ENCODE peak calls at places on chromosomes 7 and 10, in seven cellular contexts. K is sigmoid colon; Z is CD8-positive, alpha-beta T cell; I is transverse colon; B is prostate gland; A is thoracic aorta; V is neural progenitor cell. F is an unnamed sample.

GRCh38 chr7:96407427-96407826 is 85.5 kb upstream of the SLC25A13 start:
- DNase-seq in K (no peak), Z (no peak), I (no peak), B (no peak), A (no peak), V (no peak), F (no peak)

GRCh38 chr7:121504478-121504877 is 108.4 kb upstream of the FAM3C start:
- DNase-seq in K (no peak), Z (no peak), I (no peak), B (no peak), A (no peak), V (no peak), F (no peak)

GRCh38 chr10:103709341-103709920 is 145.9 kb downstream of the SH3PXD2A start:
- DNase-seq in K (no peak), Z (no peak), I (no peak), B (no peak), A (no peak), V (no peak), F (no peak)

GRCh38 chr7:1229334-1229935 is 3.2 kb upstream of the UNCX start:
- DNase-seq in K (no peak), Z (no peak), I (no peak), B (no peak), A (no peak), V (peak; percentile 89), F (no peak)

GRCh38 chr7:106767498-106768323 is 97.4 kb upstream of the PIK3CG start:
- DNase-seq in K (no peak), Z (peak; percentile 19), I (no peak), B (no peak), A (no peak), V (no peak), F (no peak)

GRCh38 chr7:24617957-24618616 is 44.8 kb downstream of the PALS2 start:
- DNase-seq in K (no peak), Z (no peak), I (no peak), B (no peak), A (no peak), V (no peak), F (no peak)

GRCh38 chr7:4479367-4480039 is 202.6 kb upstream of the FOXK1 start:
- DNase-seq in K (no peak), Z (no peak), I (peak; percentile 12), B (no peak), A (no peak), V (peak; percentile 78), F (no peak)

GRCh38 chr10:7948601-7949000 is 105.9 kb upstream of the GATA3 start:
- DNase-seq in K (no peak), Z (no peak), I (no peak), B (no peak), A (no peak), V (no peak), F (no peak)

GRCh38 chr10:103564799-103565365 is 71.4 kb downstream of the NEURL1 start:
- DNase-seq in K (no peak), Z (no peak), I (peak; percentile 40), B (no peak), A (no peak), V (peak; percentile 77), F (no peak)

GRCh38 chr7:159102681-159103381 is 41.8 kb downstream of the VIPR2 start:
- DNase-seq in K (peak; percentile 40), Z (no peak), I (peak; percentile 3), B (no peak), A (no peak), V (no peak), F (no peak)

GRCh38 chr7:129851810-129852209 is 101.0 kb downstream of the UBE2H start:
- DNase-seq in K (no peak), Z (no peak), I (no peak), B (no peak), A (no peak), V (no peak), F (no peak)

GRCh38 chr10:81820418-81820817 is 54.6 kb upstream of the NRG3 start:
- DNase-seq in K (no peak), Z (no peak), I (no peak), B (no peak), A (no peak), V (peak; percentile 57), F (no peak)

GRCh38 chr10:132228616-132229015 is 41.9 kb downstream of the DPYSL4 start:
- DNase-seq in K (no peak), Z (no peak), I (no peak), B (no peak), A (no peak), V (no peak), F (no peak)

GRCh38 chr10:16995867-16996529 is 133.6 kb downstream of the CUBN start:
- DNase-seq in K (no peak), Z (no peak), I (no peak), B (no peak), A (no peak), V (peak; percentile 34), F (no peak)

GRCh38 chr10:125123363-125124113 is 36.8 kb downstream of the CTBP2 start:
- DNase-seq in K (peak; percentile 91), Z (no peak), I (peak; percentile 90), B (peak; percentile 85), A (peak; percentile 57), V (no peak), F (peak; percentile 88)

GRCh38 chr7:69780377-69780776 is 182.1 kb downstream of the AUTS2 start:
- DNase-seq in K (no peak), Z (no peak), I (no peak), B (no peak), A (no peak), V (peak; percentile 35), F (no peak)

GRCh38 chr10:126749030-126749655 is 78.7 kb upstream of the C10orf90 start:
- DNase-seq in K (peak; percentile 74), Z (no peak), I (peak; percentile 67), B (peak; percentile 60), A (no peak), V (peak; percentile 90), F (no peak)

GRCh38 chr7:24701899-24702235 is 55.4 kb downstream of the GSDME start:
- DNase-seq in K (no peak), Z (no peak), I (no peak), B (no peak), A (no peak), V (no peak), F (no peak)

GRCh38 chr10:43156590-43157340 is 18.5 kb downstream of the CSGALNACT2 start:
- DNase-seq in K (no peak), Z (no peak), I (no peak), B (no peak), A (no peak), V (peak; percentile 9), F (no peak)

GRCh38 chr10:43155716-43156115 is 17.5 kb downstream of the CSGALNACT2 start:
- DNase-seq in K (no peak), Z (no peak), I (no peak), B (no peak), A (no peak), V (no peak), F (no peak)

GRCh38 chr10:43155221-43155620 is 17.0 kb downstream of the CSGALNACT2 start:
- DNase-seq in K (no peak), Z (no peak), I (no peak), B (no peak), A (no peak), V (no peak), F (no peak)

DNA sequence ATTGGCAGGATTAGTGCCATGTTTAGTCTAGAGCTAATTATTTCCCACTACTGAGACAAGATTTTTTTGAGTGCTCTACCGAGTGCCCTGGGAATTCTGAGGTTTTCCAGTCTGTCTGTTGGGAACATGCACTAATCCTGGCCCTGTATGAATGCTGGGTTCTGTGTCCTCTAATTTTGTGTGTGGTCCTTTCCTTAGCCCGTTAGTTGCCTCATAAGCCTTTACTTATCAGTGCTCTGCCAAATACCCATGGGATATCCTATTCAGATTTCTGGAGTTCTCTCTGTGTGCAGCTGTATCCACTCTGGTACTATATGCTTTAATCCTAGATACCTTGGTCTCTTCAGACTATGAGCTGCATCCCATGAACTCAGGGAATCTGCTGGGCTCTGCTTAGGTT is 13.1 kb downstream of the CSGALNACT2 start:
- DNase-seq in K (no peak), Z (no peak), I (no peak), B (no peak), A (no peak), V (peak; percentile 13), F (no peak)
- H3K27ac ChIP-seq in K (no peak overlapping the region), Z (no peak overlapping the region), I (no peak overlapping the region), B (no peak overlapping the region), A (no peak overlapping the region), V (no peak overlapping the region), F (no peak overlapping the region)

DNA sequence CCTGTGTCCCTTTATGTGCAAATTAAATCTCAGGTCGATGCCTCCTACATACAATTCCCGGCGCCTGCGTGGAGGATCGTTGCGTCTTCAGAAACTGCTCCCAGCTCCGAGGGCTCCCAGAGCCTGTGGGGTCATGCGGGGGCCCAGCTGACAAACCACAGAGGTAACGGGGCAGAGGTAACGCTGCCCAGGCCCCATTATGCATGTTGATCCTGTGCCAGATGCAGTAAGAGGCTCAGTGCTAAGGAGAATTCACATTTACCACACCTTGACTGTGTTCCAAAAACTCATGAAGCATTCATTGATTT is 332.4 kb downstream of the ADARB2 start:
- DNase-seq in K (no peak), Z (no peak), I (no peak), B (no peak), A (no peak), V (no peak), F (no peak)
- H3K27ac ChIP-seq in K (no peak overlapping the region), Z (no peak overlapping the region), I (no peak overlapping the region), B (no peak overlapping the region), A (no peak overlapping the region), V (no peak overlapping the region), F (no peak overlapping the region)

GRCh38 chr10:100483876-100484666 is 21.3 kb downstream of the WNT8B start:
- DNase-seq in K (no peak), Z (no peak), I (no peak), B (no peak), A (no peak), V (no peak), F (no peak)

GRCh38 chr10:100480002-100480401 is 17.2 kb downstream of the WNT8B start:
- DNase-seq in K (no peak), Z (no peak), I (no peak), B (no peak), A (no peak), V (no peak), F (no peak)

GRCh38 chr10:100481462-100482081 is 18.8 kb downstream of the WNT8B start:
- DNase-seq in K (peak; percentile 87), Z (peak; percentile 85), I (peak; percentile 92), B (peak; percentile 86), A (peak; percentile 51), V (peak; percentile 85), F (peak; percentile 64)

GRCh38 chr10:100482834-100483185 is 20.0 kb downstream of the WNT8B start:
- DNase-seq in K (no peak), Z (no peak), I (no peak), B (no peak), A (no peak), V (no peak), F (no peak)

GRCh38 chr10:100482181-100482833 is 19.5 kb downstream of the WNT8B start:
- DNase-seq in K (peak; percentile 80), Z (peak; percentile 64), I (peak; percentile 70), B (peak; percentile 66), A (no peak), V (peak; percentile 89), F (no peak)
- H3K27ac ChIP-seq in K (no peak overlapping the region), Z (peak overlapping the region; percentile 21), I (no peak overlapping the region), B (peak overlapping the region; percentile 32), A (no peak overlapping the region), V (no peak overlapping the region), F (no peak overlapping the region)

DNA sequence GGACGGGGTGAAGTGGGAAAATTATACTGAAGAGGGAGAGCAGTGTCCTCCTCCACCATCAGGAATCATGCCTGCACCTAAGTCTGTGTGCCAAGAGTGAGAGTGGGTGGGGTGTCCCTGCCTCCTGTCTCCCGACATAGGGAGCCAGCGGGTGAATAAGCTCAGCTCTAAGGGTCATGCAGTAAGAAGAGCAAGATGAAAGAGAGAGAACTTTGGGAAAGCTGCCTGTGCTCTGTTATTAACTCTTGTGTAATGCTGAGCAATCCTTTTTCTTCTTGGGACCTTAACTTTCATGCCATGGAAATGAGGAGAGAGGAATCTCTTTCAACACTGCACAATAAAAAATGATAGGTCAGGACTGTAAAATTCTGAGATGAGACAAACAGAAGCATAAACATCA is 7.9 kb upstream of the TCAF1 start:
- DNase-seq in K (no peak), Z (no peak), I (no peak), B (no peak), A (no peak), V (no peak), F (no peak)
- H3K27ac ChIP-seq in K (peak overlapping the region; percentile 13), Z (no peak overlapping the region), I (no peak overlapping the region), B (no peak overlapping the region), A (no peak overlapping the region), V (no peak overlapping the region), F (no peak overlapping the region)